ENCODE peak calls at places on chromosomes 4 and X, in four cellular contexts. T is GM12878, Y is K562, A is SK-N-SH. V is an unnamed sample.

GRCh38 chr4:130067419-130067818 is 971.5 kb downstream of the C4orf33 start:
- DNase-seq in T (no peak), Y (no peak), A (no peak), V (no peak)

GRCh38 chr4:41661447-41662076 is 87.0 kb downstream of the PHOX2B start:
- DNase-seq in T (no peak), Y (peak), A (peak), V (peak)

GRCh38 chr4:115249808-115250207 is 136.4 kb upstream of the NDST4 start:
- DNase-seq in T (no peak), Y (no peak), A (no peak), V (no peak)

GRCh38 chr4:8071741-8072140 is 86.9 kb downstream of the ABLIM2 start:
- DNase-seq in T (no peak), Y (no peak), A (no peak), V (no peak)

GRCh38 chr4:7973545-7973981 is 33.9 kb upstream of the AFAP1 start:
- DNase-seq in T (no peak), Y (no peak), A (no peak), V (no peak)

GRCh38 chr4:124177647-124178425 is 534.7 kb downstream of the ANKRD50 start:
- DNase-seq in T (no peak), Y (no peak), A (no peak), V (peak)

GRCh38 chr4:142984871-142985585 is 138.9 kb upstream of the INPP4B start:
- DNase-seq in T (no peak), Y (no peak), A (peak), V (peak)

GRCh38 chr4:52712991-52713275 is 38.3 kb downstream of the ERVMER34-1 start:
- DNase-seq in T (no peak), Y (no peak), A (no peak), V (no peak)

GRCh38 chr4:52657630-52658501 is 1.2 kb downstream of the USP46 start:
- DNase-seq in T (no peak), Y (peak), A (peak), V (peak)

GRCh38 chrX:50100188-50100587 is 100.6 kb downstream of the AKAP4 start:
- DNase-seq in T (no peak), Y (peak), A (peak), V (peak)

GRCh38 chr4:120862432-120862831 is 60.1 kb downstream of the PRDM5 start:
- DNase-seq in T (no peak), Y (no peak), A (no peak), V (no peak)

GRCh38 chrX:54423161-54423888 is 16.9 kb upstream of the TSR2 start:
- DNase-seq in T (no peak), Y (peak), A (no peak), V (no peak)

GRCh38 chr4:147017081-147017480 is 71.4 kb upstream of the TTC29 start:
- DNase-seq in T (no peak), Y (no peak), A (no peak), V (no peak)

GRCh38 chr4:172142331-172142738 is 329.1 kb downstream of the GALNTL6 start:
- DNase-seq in T (no peak), Y (no peak), A (no peak), V (peak)

GRCh38 chrX:80667967-80668366 is 141.7 kb downstream of the BRWD3 start:
- DNase-seq in T (no peak), Y (no peak), A (no peak), V (no peak)

GRCh38 chrX:80807606-80808159 is 2.0 kb downstream of the BRWD3 start:
- DNase-seq in T (no peak), Y (peak), A (peak), V (peak)

GRCh38 chr4:65538571-65538970 is 131.7 kb downstream of the EPHA5 start:
- DNase-seq in T (no peak), Y (no peak), A (no peak), V (no peak)

GRCh38 chr4:183721207-183722081 is 62.4 kb downstream of the TRAPPC11 start:
- DNase-seq in T (no peak), Y (no peak), A (peak), V (peak)

GRCh38 chr4:163697121-163697520 is 202.6 kb downstream of the TMA16 start:
- DNase-seq in T (no peak), Y (no peak), A (no peak), V (peak)

GRCh38 chrX:3806630-3807029 is 93.2 kb upstream of the PRKX start:
- DNase-seq in T (no peak), Y (no peak), A (peak), V (no peak)

GRCh38 chr4:8304827-8305695 is 35.5 kb downstream of the HTRA3 start:
- DNase-seq in T (no peak), Y (no peak), A (no peak), V (no peak)

GRCh38 chr4:3192188-3192587 is 56.8 kb upstream of the MSANTD1 start:
- DNase-seq in T (no peak), Y (no peak), A (no peak), V (no peak)

GRCh38 chrX:119942173-119942819 is 1.3 kb downstream of the NKAP start:
- DNase-seq in T (no peak), Y (no peak), A (no peak), V (no peak)

DNA sequence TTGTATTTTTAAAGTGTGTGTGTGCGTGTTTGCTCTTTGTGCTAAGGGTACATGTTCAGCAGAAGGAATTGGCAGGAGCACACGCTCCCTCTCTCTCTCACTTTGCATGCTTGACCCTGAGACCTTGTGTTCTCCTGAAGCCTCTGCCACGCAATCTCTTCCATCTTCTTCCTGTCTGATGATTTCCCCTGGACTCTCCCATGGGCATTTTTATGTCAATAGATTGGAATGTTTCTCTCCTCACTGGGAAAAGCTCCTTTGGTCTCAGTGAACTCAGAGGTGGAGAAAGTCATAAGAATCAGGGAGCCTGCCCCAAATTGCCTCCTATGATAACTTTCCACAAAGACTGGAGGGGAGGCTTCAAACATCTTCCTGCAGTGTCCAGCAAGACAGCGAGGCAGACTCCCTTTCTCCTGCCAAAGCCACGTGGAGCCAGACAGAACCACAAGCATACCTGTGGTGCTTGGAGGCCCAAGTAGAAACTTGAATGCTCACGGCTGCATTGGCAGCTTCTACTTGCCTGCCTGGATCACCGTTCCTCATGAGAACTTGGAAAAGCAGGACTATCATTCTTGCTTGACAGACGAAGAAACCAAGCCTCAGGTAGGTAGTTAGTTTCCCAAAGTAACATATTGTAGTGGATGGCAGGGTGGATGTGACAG is 216.1 kb upstream of the SFRP2 start:
- DNase-seq in T (no peak), Y (no peak), A (no peak), V (no peak)
- TF ChIP-seq EP300 in T (no peak), Y (no peak), A (no peak), V (no peak)

GRCh38 chr4:113540859-113541258 is 220.7 kb downstream of the CAMK2D start:
- DNase-seq in T (no peak), Y (no peak), A (no peak), V (no peak)
- TF ChIP-seq RCOR1 in T (no peak), Y (no peak), A (no peak), V (no peak)

DNA sequence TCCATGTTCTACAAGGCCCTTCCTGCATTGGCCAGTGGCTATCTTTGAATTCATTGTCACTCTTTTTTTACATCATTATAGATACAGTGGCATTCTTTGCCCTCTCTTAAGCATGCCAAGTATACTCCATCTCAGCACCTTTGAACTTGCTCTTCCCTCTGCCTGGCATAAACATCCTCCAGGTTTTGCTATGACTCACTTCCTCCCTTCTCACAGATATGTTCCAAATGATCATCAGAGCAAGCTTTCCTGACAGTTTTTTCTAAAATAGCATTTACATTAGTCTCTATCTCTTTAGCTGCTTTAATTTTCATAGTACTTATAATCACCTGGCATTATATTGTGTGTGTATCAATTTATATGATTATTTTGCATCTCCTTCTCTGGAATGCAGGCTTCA is 553.3 kb upstream of the MAGEB2 start:
- DNase-seq in T (no peak), Y (no peak), A (no peak), V (peak)
- H3K27ac ChIP-seq in T (no peak), Y (no peak), A (peak), V (peak)

GRCh38 chr4:87014284-87014782 is 79.5 kb downstream of the AFF1 start:
- DNase-seq in T (no peak), Y (no peak), A (no peak), V (no peak)
- TF ChIP-seq EP300 in T (no peak), Y (no peak), A (no peak), V (no peak)

DNA sequence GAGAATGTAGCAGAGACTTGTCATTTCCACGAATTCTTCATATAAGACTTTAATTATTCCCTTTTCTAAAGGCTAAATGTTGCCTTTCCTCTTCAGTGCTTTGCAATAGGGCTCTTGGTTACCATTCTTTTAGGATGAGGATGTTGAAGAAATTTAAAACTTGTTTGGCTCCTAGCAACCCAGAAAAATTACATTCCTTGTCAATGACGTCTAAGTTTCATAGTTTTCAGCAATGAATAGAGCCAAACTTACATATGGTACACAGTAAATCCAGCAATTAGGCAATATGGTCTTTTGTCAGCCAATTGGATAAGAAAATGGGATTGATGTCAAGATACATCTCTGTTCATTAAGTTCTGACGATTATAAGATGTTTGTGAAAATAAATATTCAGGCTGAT is 1639.6 kb upstream of the PCDH10 start:
- DNase-seq in T (no peak), Y (no peak), A (no peak), V (no peak)
- TF ChIP-seq RCOR1 in T (no peak), Y (no peak), A (no peak), V (no peak)